ENCODE peak calls at places on chromosomes 2 and 18, in seven cellular contexts. X, L, F, C, M, U and P are unnamed samples.

GRCh38 chr2:20650880-20651730 is at the start of gene HS1BP3:
- DNase-seq in X (peak), F (peak), U (peak), C (peak), M (peak), L (peak), P (peak)

GRCh38 chr2:109719871-109720270 is 74.2 kb upstream of the RGPD5 start:
- DNase-seq in C (no peak), F (peak), M (no peak), X (no peak), U (no peak), L (no peak), P (no peak)

GRCh38 chr2:230899786-230900185 is 25.3 kb downstream of the GPR55 start:
- DNase-seq in U (no peak), L (no peak), C (no peak), X (no peak), F (no peak), M (no peak), P (no peak)

GRCh38 chr2:123916512-123916911 is 108.6 kb upstream of the CNTNAP5 start:
- DNase-seq in L (no peak), C (no peak), F (no peak), X (no peak), M (no peak), U (no peak), P (no peak)

GRCh38 chr18:21669736-21670135 is 34.8 kb downstream of the ABHD3 start:
- DNase-seq in C (no peak), X (no peak), M (no peak), L (peak), U (no peak), F (no peak), P (peak)

GRCh38 chr2:160411167-160411566 is 82.4 kb downstream of the RBMS1 start:
- DNase-seq in X (no peak), F (no peak), M (no peak), L (no peak), C (peak), U (no peak), P (peak)

GRCh38 chr2:37388074-37388473 is 43.6 kb downstream of the QPCT start:
- DNase-seq in U (no peak), M (peak), F (peak), C (no peak), L (no peak), X (no peak), P (no peak)

GRCh38 chr18:48923746-48924580 is 26.8 kb downstream of the SMAD7 start:
- DNase-seq in L (no peak), C (no peak), X (no peak), U (no peak), F (no peak), M (peak), P (peak)

GRCh38 chr18:58756148-58756547 is 84.9 kb downstream of the MALT1 start:
- DNase-seq in L (no peak), F (no peak), M (no peak), X (no peak), U (no peak), C (no peak), P (no peak)

GRCh38 chr2:177328056-177328455 is 63.5 kb upstream of the NFE2L2 start:
- DNase-seq in F (no peak), U (no peak), C (no peak), L (no peak), X (no peak), M (peak), P (peak)

GRCh38 chr2:240624950-240625621 is at the start of gene GPR35:
- DNase-seq in U (no peak), L (peak), X (no peak), F (no peak), M (peak), C (peak), P (no peak)

GRCh38 chr2:236597629-236598028 is 28.0 kb downstream of the ACKR3 start:
- DNase-seq in U (no peak), M (no peak), C (no peak), F (no peak), X (no peak), L (no peak), P (no peak)

GRCh38 chr2:212845941-212846340 is 305.5 kb downstream of the IKZF2 start:
- DNase-seq in U (no peak), F (no peak), L (no peak), X (no peak), C (no peak), M (peak), P (peak)

GRCh38 chr2:240303896-240304745 is 131.3 kb upstream of the GPC1 start:
- DNase-seq in M (no peak), X (no peak), C (no peak), U (no peak), F (no peak), L (no peak), P (no peak)

GRCh38 chr18:34694611-34695165 is 15.4 kb upstream of the DTNA start:
- DNase-seq in X (no peak), U (no peak), F (no peak), M (peak), L (no peak), C (no peak), P (peak)

GRCh38 chr2:206540757-206541156 is 97.4 kb downstream of the ADAM23 start:
- DNase-seq in U (no peak), C (no peak), X (no peak), M (no peak), L (no peak), F (no peak), P (no peak)

GRCh38 chr2:187543488-187543887 is 10.7 kb downstream of the TFPI start:
- DNase-seq in C (no peak), M (no peak), L (no peak), U (no peak), X (no peak), F (no peak), P (no peak)

GRCh38 chr18:58635891-58636290 is 7.0 kb upstream of the ALPK2 start:
- DNase-seq in C (no peak), U (no peak), F (no peak), M (peak), L (no peak), X (no peak), P (peak)

GRCh38 chr18:48802543-48803428 is 148.0 kb downstream of the SMAD7 start:
- DNase-seq in U (no peak), F (no peak), M (no peak), L (peak), X (peak), C (no peak), P (no peak)

GRCh38 chr18:41226186-41226585 is 728.8 kb upstream of the PIK3C3 start:
- DNase-seq in L (no peak), U (no peak), M (peak), X (no peak), F (no peak), C (no peak), P (peak)

GRCh38 chr18:32771169-32771751 is 1.6 kb downstream of the KLHL14 start:
- DNase-seq in C (peak), U (no peak), X (no peak), F (no peak), L (no peak), M (no peak), P (no peak)

GRCh38 chr2:177030391-177031000 is 182.1 kb upstream of the HNRNPA3 start:
- DNase-seq in L (no peak), X (no peak), U (no peak), F (no peak), C (no peak), M (no peak), P (no peak)

GRCh38 chr2:187774551-187775071 is 220.4 kb upstream of the TFPI start:
- DNase-seq in L (no peak), X (no peak), C (no peak), M (peak), U (no peak), F (no peak), P (peak)

GRCh38 chr2:101972621-101973434 is 18.9 kb upstream of the IL1R2 start:
- DNase-seq in F (no peak), U (no peak), M (peak), C (no peak), L (no peak), X (no peak), P (no peak)

GRCh38 chr18:42614619-42615293 is 500.7 kb downstream of the RIT2 start:
- DNase-seq in M (no peak), L (no peak), X (no peak), F (peak), U (no peak), C (no peak), P (peak)

GRCh38 chr18:32919799-32920198 is 147.0 kb upstream of the KLHL14 start:
- DNase-seq in C (peak), U (no peak), X (no peak), L (peak), M (no peak), F (no peak), P (no peak)

GRCh38 chr2:167933097-167933814 is 314.1 kb downstream of the STK39 start:
- DNase-seq in M (no peak), C (no peak), U (no peak), L (no peak), F (no peak), X (no peak), P (no peak)
- TF ChIP-seq POLR2A in M (no peak), C (no peak), U (no peak), L (no peak), F (no peak), X (no peak), P (no peak)

DNA sequence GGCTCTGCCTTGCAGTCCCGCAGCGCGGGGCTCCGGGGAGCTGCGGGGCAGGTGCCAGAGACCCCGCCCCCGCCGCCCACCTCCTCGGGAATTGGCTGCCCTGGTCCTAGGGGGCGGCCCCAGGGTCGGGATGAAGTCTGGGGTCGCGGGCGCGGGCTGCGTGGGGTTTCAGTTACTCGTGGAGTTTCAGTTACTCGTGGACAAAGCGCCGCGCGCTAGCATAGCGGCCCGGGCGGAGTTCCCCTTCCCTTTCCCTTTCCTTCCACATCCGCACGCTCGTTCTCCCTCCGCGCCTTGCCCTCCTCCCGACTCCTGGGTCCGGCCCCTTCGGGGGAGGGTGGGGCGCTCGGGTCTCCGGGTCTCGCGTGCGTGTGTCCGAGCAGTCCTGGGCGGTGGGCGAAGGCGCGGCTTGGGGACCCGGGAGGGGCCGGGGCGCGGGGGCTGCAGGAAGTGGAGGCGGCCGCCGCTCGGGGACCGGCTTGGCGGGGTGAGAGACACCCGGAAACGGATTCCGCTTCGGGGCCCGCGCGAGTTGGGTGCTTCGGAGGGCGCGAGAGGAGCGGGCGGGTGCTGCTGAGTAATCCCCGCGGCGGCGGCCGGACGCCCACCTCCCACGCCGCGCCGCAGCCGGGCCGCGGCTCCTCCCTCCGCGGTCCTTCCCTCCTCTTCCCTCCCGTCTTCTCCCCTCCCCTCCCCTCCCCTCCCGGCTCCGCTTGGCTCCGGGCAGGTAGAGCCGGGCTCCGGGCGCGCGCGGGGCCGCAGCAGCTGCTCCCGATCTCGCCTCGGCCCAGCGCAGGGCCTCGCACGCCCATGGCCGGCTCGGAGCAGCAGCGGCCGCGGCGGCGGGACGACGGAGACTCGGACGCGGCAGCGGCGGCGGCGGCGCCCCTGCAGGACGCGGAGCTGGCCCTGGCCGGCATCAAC is at the start of gene TTC39C:
- DNase-seq in C (peak), X (peak), L (peak), F (peak), M (peak), U (peak), P (peak)
- TF ChIP-seq POLR2A in C (peak), X (peak), L (peak), F (no peak), M (peak), U (peak), P (no peak)

DNA sequence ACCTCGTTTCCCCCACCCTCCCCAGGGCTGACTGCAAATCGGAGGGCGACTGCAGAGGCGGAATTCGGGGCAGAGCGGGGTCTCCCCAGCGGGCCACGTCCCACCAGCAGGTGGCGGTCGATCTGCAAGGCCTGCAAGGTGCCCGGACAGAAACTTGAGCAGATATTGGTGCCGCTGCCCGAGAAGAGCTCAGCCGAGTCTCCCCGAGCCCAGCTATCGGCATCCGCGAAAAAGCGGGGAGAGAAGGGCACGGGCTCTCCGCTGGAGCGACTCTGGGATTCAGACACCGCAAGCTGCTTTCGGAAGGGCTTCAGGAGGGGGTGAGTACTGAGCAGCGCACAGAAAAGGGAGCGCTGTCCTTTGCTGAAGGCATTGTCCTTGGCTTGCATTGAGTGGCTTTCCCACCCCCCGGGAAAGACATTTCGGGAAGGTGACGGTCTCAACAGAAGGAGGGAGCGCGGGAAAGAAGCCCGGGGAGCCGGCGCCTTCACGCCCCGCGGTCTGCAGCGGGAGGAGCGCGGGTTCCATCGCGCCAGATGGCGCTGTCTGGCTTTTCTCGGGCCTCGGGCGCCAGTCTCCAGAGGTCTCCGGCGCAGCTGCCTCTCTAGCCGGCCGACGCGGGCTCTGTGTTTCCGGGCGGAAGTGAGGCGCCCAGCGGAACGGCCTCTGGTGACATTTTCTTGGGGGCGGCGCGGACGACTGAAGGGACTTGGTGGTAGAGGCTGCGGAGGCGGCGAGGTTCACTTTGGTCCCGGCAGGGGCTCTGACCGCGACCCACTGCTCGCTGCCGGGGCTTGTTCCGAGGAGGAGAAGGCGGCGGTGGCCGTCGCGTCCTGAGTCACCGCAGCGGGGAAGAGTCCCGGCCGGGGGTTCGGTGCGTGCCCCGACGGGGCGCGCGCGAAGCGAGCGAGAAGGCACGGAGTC is 69.5 kb downstream of the HAUS1 start:
- DNase-seq in M (peak), X (peak), C (peak), L (peak), U (peak), F (peak), P (peak)
- TF ChIP-seq POLR2A in M (peak), X (peak), C (peak), L (peak), U (peak), F (peak), P (peak)

GRCh38 chr18:812123-812672 is at the start of gene YES1:
- DNase-seq in L (peak), X (peak), C (peak), F (peak), M (peak), U (peak), P (peak)
- TF ChIP-seq POLR2A in L (peak), X (peak), C (peak), F (peak), M (no peak), U (peak), P (peak)

DNA sequence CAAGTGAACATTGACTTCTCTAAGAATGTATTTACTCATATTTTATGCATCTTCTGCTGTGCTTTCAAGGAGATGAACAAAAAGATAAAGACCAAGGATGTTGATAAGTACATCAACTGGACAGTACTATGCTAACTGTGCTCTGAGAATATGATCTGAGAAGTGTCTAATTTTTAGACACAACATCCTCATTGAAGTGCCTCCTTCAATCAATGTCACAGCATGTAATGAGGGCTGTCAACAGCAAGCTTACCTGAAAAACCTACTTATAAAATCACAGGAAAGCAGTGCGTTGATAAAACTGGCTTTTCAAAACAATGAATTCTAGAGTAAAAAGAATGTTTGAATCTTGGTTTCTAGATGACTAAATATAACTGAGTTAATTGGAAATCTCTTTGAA is 452.9 kb upstream of the DSEL start:
- DNase-seq in L (no peak), C (no peak), M (no peak), X (no peak), U (no peak), F (no peak), P (no peak)
- TF ChIP-seq POLR2A in L (no peak), C (no peak), M (no peak), X (no peak), U (no peak), F (no peak), P (no peak)

GRCh38 chr2:66575625-66576371 is 140.9 kb downstream of the MEIS1 start:
- DNase-seq in U (peak), L (no peak), F (no peak), C (no peak), M (peak), X (peak), P (peak)
- TF ChIP-seq POLR2A in U (no peak), L (no peak), F (no peak), C (no peak), M (no peak), X (peak), P (no peak)

GRCh38 chr2:73266061-73266891 is 18.0 kb downstream of the FBXO41 start:
- DNase-seq in U (no peak), L (no peak), X (no peak), C (no peak), F (no peak), M (peak), P (no peak)

GRCh38 chr2:73269686-73270465 is 14.4 kb downstream of the FBXO41 start:
- DNase-seq in X (no peak), C (no peak), L (no peak), U (no peak), F (no peak), M (no peak), P (no peak)

GRCh38 chr2:73267008-73267407 is 17.3 kb downstream of the FBXO41 start:
- DNase-seq in F (no peak), L (no peak), X (no peak), C (no peak), M (no peak), U (no peak), P (no peak)

GRCh38 chr2:73268831-73269685 is 15.2 kb downstream of the FBXO41 start:
- DNase-seq in L (peak), U (peak), M (peak), F (no peak), C (peak), X (no peak), P (peak)

GRCh38 chr2:73268368-73268830 is 15.9 kb downstream of the FBXO41 start:
- DNase-seq in X (no peak), M (no peak), C (no peak), L (no peak), F (no peak), U (no peak), P (no peak)
- TF ChIP-seq POLR2A in X (no peak), M (no peak), C (no peak), L (no peak), F (no peak), U (no peak), P (no peak)